ENCODE peak calls at places on chromosome 20, in eight cellular contexts. D, U, Q, T, S, Z, I and V are unnamed samples.
A peak's percentile ranks its signal among the peaks of the same experiment; 100 is the strongest.

GRCh38 chr20:46132705-46133120 is 14.6 kb downstream of the CD40 start:
- DNase-seq in T (peak; percentile 65), U (peak; percentile 65), I (peak; percentile 74), Z (peak; percentile 47), D (peak; percentile 71), S (peak; percentile 21), Q (peak; percentile 89), V (peak; percentile 69)

GRCh38 chr20:45113865-45114264 is 1.1 kb downstream of the WFDC5 start:
- DNase-seq in D (no peak), U (no peak), I (no peak), S (no peak), T (no peak), Q (no peak), Z (no peak), V (no peak)

GRCh38 chr20:50668798-50669197 is 22.5 kb downstream of the RIPOR3 start:
- DNase-seq in S (no peak), D (no peak), Z (no peak), U (no peak), T (no peak), Q (no peak), I (no peak), V (no peak)

GRCh38 chr20:34179636-34180360 is 61.4 kb upstream of the ASIP start:
- DNase-seq in I (no peak), S (no peak), U (no peak), D (no peak), Z (no peak), Q (no peak), T (no peak), V (no peak)

GRCh38 chr20:19889011-19889953 is 127.9 kb upstream of the NAA20 start:
- DNase-seq in S (no peak), T (peak; percentile 37), U (peak; percentile 32), I (peak; percentile 26), D (peak; percentile 83), Q (no peak), Z (no peak), V (peak; percentile 71)

GRCh38 chr20:63177134-63177784 is 38.7 kb downstream of the YTHDF1 start:
- DNase-seq in D (no peak), U (no peak), I (no peak), Z (no peak), Q (no peak), T (no peak), S (no peak), V (no peak)

GRCh38 chr20:45861157-45862075 is 4.0 kb downstream of the ZSWIM3 start:
- DNase-seq in I (no peak), T (no peak), Z (no peak), Q (no peak), D (no peak), S (no peak), U (no peak), V (no peak)

GRCh38 chr20:63737690-63737939 is 1.2 kb downstream of the LIME1 start:
- DNase-seq in I (no peak), T (no peak), Z (no peak), U (no peak), S (no peak), Q (no peak), D (no peak), V (no peak)

GRCh38 chr20:63270606-63271325 is 1.8 kb upstream of the ARFGAP1 start:
- DNase-seq in T (no peak), D (no peak), S (no peak), Z (no peak), U (no peak), Q (no peak), I (no peak), V (no peak)

GRCh38 chr20:62651285-62652021 is 9.2 kb downstream of the SLCO4A1 start:
- DNase-seq in S (no peak), T (peak; percentile 45), I (peak; percentile 56), Z (no peak), D (peak; percentile 50), Q (no peak), U (peak; percentile 67), V (peak; percentile 77)

GRCh38 chr20:51529027-51529749 is 13.3 kb downstream of the NFATC2 start:
- DNase-seq in Q (no peak), U (no peak), D (no peak), I (no peak), T (no peak), Z (no peak), S (no peak), V (no peak)

GRCh38 chr20:59149678-59150504 is 13.7 kb upstream of the ZNF831 start:
- DNase-seq in U (no peak), T (no peak), S (no peak), Q (no peak), I (no peak), D (peak; percentile 56), Z (no peak), V (no peak)

GRCh38 chr20:32570401-32571190 is 14.5 kb downstream of the NOL4L start:
- DNase-seq in D (no peak), U (no peak), T (no peak), I (no peak), S (no peak), Z (no peak), Q (no peak), V (no peak)

GRCh38 chr20:438581-439469 is 23.5 kb downstream of the TBC1D20 start:
- DNase-seq in U (no peak), I (no peak), Q (peak; percentile 70), T (no peak), Z (no peak), S (no peak), D (no peak), V (no peak)

GRCh38 chr20:63837134-63837429 is 6.0 kb upstream of the ZBTB46 start:
- DNase-seq in I (no peak), U (no peak), S (no peak), D (no peak), Q (no peak), Z (no peak), T (no peak), V (no peak)

GRCh38 chr20:47411161-47411560 is 54.7 kb upstream of the ZMYND8 start:
- DNase-seq in S (no peak), T (no peak), Z (no peak), D (no peak), Q (no peak), U (no peak), I (no peak), V (no peak)

GRCh38 chr20:63054103-63054474 is 47.3 kb upstream of the BHLHE23 start:
- DNase-seq in Z (no peak), S (no peak), U (no peak), T (no peak), Q (peak; percentile 72), D (no peak), I (no peak), V (peak; percentile 10)

GRCh38 chr20:59738851-59739250 is 134.5 kb downstream of the PHACTR3 start:
- DNase-seq in U (no peak), T (no peak), Q (no peak), I (no peak), S (no peak), Z (no peak), D (no peak), V (no peak)

GRCh38 chr20:39893013-39893685 is 795.9 kb downstream of the MAFB start:
- DNase-seq in Q (no peak), S (no peak), Z (no peak), I (no peak), D (no peak), U (no peak), T (no peak), V (no peak)

GRCh38 chr20:34996243-34996984 is 40.7 kb downstream of the MYH7B start:
- DNase-seq in T (no peak), U (peak; percentile 23), I (no peak), Z (no peak), D (no peak), S (no peak), Q (no peak), V (no peak)

DNA sequence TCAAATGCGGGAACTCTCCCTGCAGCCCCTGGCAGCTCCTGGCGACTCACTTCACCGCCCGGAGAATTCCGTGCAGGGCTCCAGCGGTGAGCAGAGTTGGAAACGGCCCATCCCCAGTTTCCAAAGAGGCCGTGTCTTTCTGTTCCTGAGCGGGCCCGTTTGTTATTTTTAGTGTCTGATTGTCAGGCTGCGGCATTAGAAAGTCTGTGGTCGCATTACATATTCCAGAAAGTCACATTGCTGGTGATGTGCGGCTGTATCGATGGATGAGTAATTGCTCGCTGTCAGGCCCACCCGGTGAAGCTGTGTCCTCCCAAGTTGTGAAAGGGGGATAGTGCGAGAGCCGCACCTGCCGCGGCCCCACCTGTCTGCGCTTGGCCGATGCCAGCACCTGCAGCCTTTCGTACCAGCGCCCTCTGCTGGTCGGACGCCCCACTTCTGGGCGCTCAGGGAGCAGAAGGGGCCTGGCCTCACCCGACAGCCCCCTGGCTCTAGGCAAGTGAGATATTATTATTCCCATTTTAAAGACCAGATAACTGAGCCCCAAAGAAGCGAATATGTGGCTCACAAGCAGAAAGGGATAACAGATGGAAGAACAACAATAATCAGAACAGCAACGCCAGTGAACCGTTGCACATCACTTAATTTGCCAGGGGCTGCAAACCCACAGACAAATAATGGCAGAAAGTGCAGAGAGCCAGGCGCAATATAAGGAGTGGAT is 244.9 kb downstream of the TSHZ2 start:
- DNase-seq in Q (peak; percentile 77), T (peak; percentile 67), D (peak; percentile 64), I (peak; percentile 77), Z (peak; percentile 63), U (peak; percentile 83), S (peak; percentile 28), V (peak; percentile 70)
- TF ChIP-seq CTCF in Q (peak; percentile 61), T (peak; percentile 81), D (peak; percentile 83), I (peak; percentile 82), Z (peak; percentile 71), U (peak; percentile 87), S (peak; percentile 57), V (peak; percentile 80)

GRCh38 chr20:41044409-41045062 is 15.9 kb downstream of the TOP1 start:
- DNase-seq in U (no peak), S (no peak), D (no peak), T (no peak), Z (no peak), Q (no peak), I (no peak), V (no peak)
- H3K4me1 ChIP-seq in U (peaks cover 50% of the 10 kb centered on the region), S (peaks cover 61% of the 10 kb centered on the region), D (peaks cover 16% of the 10 kb centered on the region), T (peaks cover 10% of the 10 kb centered on the region), Z (peaks cover 27% of the 10 kb centered on the region), Q (peaks cover 51% of the 10 kb centered on the region), I (peaks cover 62% of the 10 kb centered on the region), V (peaks cover 12% of the 10 kb centered on the region)

GRCh38 chr20:56914532-56914931 is 285.4 kb downstream of the TFAP2C start:
- DNase-seq in S (no peak), T (no peak), I (no peak), D (no peak), Q (no peak), Z (no peak), U (no peak), V (no peak)
- TF ChIP-seq POLR2A in S (no peak), T (no peak), I (no peak), D (no peak), Q (no peak), Z (no peak), U (no peak), V (no peak)

DNA sequence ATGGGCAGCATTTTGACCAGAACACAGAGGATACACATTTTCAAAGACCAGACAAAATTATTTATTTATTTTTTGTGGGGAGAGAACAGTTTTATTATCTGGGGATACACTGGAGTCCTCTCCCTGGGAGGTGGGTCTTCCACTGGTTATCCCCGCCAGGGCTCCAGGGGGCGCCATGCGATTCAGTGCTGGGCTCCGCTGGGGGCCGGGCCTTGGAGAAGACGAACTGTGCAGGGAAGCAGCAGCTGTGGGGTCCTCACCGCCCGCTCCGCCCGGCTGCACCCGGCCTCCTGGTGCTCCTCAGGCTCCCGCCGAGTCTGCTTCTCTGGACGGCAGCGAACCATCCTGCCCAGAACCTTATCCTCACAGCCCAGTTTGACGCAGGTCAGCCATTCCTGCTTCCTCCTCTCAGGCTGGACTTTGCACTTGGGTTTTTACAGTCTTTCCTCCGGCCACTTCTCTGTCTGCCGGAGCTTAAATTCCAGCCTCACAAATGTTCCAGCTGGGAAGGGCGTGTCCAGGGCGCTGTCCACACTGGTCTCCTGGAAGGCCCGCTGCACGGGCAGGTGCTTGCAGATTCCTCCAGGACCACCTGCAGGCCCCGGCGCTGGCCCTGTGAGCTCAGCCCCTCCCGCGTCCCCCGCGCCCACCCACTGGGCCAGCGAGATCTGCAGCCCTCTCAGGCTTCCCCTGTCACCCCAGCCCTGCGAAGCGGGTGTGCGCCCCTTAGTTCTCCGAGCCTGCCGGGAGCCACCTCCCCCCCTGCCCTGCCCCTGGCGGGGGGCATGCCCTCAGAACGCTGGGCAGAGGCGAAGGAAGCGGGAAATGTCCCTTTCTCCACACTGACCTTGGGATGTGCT is 1830.0 kb upstream of the DEFB115 start:
- DNase-seq in T (no peak), D (no peak), Q (no peak), I (no peak), S (no peak), Z (no peak), U (no peak), V (no peak)
- TF ChIP-seq CTCF in T (no peak), D (no peak), Q (no peak), I (no peak), S (no peak), Z (no peak), U (no peak), V (no peak)